ENCODE peak calls at places on chromosomes 16 and 17, in four cellular contexts. One of them, this sample, is unnamed.

GRCh38 chr17:61366715-61367413 is 32.8 kb upstream of the TBX2 start:
- DNase-seq in neural crest cell: no peak
- DNase-seq in T1000: no peak
- DNase-seq in RCC 7860: no peak
- DNase-seq in this sample: no peak

GRCh38 chr17:65809366-65809765 is 247.9 kb upstream of the AXIN2 start:
- DNase-seq in neural crest cell: no peak
- DNase-seq in T1000: no peak
- DNase-seq in RCC 7860: no peak
- DNase-seq in this sample: no peak

GRCh38 chr16:82983390-82983789 is 356.6 kb downstream of the CDH13 start:
- DNase-seq in neural crest cell: no peak
- DNase-seq in T1000: no peak
- DNase-seq in RCC 7860: no peak
- DNase-seq in this sample: no peak

GRCh38 chr17:3557768-3558583 is at the start of gene TRPV3:
- DNase-seq in neural crest cell: no peak
- DNase-seq in T1000: no peak
- DNase-seq in RCC 7860: no peak
- DNase-seq in this sample: no peak

GRCh38 chr17:4130715-4131114 is 12.1 kb downstream of the ZZEF1 start:
- DNase-seq in neural crest cell: no peak
- DNase-seq in T1000: no peak
- DNase-seq in RCC 7860: no peak
- DNase-seq in this sample: no peak

GRCh38 chr17:42704495-42705494 is 22.5 kb downstream of the CNTNAP1 start:
- DNase-seq in neural crest cell: no peak
- DNase-seq in T1000: no peak
- DNase-seq in RCC 7860: no peak
- DNase-seq in this sample: no peak

GRCh38 chr16:9040766-9041430 is 50.5 kb upstream of the HAPSTR1 start:
- DNase-seq in neural crest cell: no peak
- DNase-seq in T1000: no peak
- DNase-seq in RCC 7860: no peak
- DNase-seq in this sample: no peak

GRCh38 chr17:50470451-50470850 is 1.8 kb upstream of the CHAD start:
- DNase-seq in neural crest cell: no peak
- DNase-seq in T1000: no peak
- DNase-seq in RCC 7860: no peak
- DNase-seq in this sample: no peak

GRCh38 chr16:85090166-85090565 is 22.1 kb downstream of the CIBAR2 start:
- DNase-seq in neural crest cell: no peak
- DNase-seq in T1000: no peak
- DNase-seq in RCC 7860: no peak
- DNase-seq in this sample: no peak

GRCh38 chr16:88284626-88285513 is 97.9 kb upstream of the ZNF469 start:
- DNase-seq in neural crest cell: no peak
- DNase-seq in T1000: no peak
- DNase-seq in RCC 7860: no peak
- DNase-seq in this sample: no peak

GRCh38 chr16:57017251-57017650 is 27.9 kb downstream of the NLRC5 start:
- DNase-seq in neural crest cell: no peak
- DNase-seq in T1000: no peak
- DNase-seq in RCC 7860: peak; percentile 46
- DNase-seq in this sample: no peak

GRCh38 chr17:49993423-49994037 is 1.5 kb downstream of the DLX3 start:
- DNase-seq in neural crest cell: no peak
- DNase-seq in T1000: no peak
- DNase-seq in RCC 7860: no peak
- DNase-seq in this sample: peak; percentile 55